ENCODE peak calls at places on chromosomes 11 and 22, in five cellular contexts. Y is AG08396, D is small intestine, N is DMS153, J is ELF-1. S is an unnamed sample.

GRCh38 chr11:34564807-34565241 is 51.2 kb upstream of the ELF5 start:
- DNase-seq in J (no peak), Y (no peak), N (no peak), D (no peak), S (no peak)

GRCh38 chr22:37492428-37493344 is 6.5 kb upstream of the MFNG start:
- DNase-seq in Y (peak; percentile 75), D (no peak), N (no peak), J (peak; percentile 72), S (no peak)

GRCh38 chr11:61364012-61364396 is 1.8 kb downstream of the TMEM138 start:
- DNase-seq in Y (no peak), N (no peak), J (no peak), D (no peak), S (no peak)

GRCh38 chr11:18731949-18732821 is 6.2 kb upstream of the IGSF22 start:
- DNase-seq in D (peak; percentile 44), J (peak; percentile 75), N (no peak), Y (peak; percentile 73), S (peak; percentile 54)

GRCh38 chr11:24086921-24087320 is 409.9 kb upstream of the LUZP2 start:
- DNase-seq in N (no peak), J (no peak), Y (no peak), D (no peak), S (no peak)

GRCh38 chr11:111512296-111513239 is at the start of gene BTG4:
- DNase-seq in D (no peak), Y (peak; percentile 48), J (peak; percentile 64), N (no peak), S (peak; percentile 34)

GRCh38 chr11:559712-560304 is 730 bp downstream of the LMNTD2 start:
- DNase-seq in J (peak; percentile 75), D (peak; percentile 89), Y (no peak), N (no peak), S (no peak)

GRCh38 chr22:41777749-41778395 is 22.6 kb upstream of the CCDC134 start:
- DNase-seq in D (no peak), Y (no peak), N (no peak), J (no peak), S (no peak)

GRCh38 chr11:57426754-57427691 is at the start of gene SLC43A3:
- DNase-seq in N (peak; percentile 25), Y (peak; percentile 75), J (peak; percentile 40), D (no peak), S (peak; percentile 61)